ENCODE peak calls at places on chromosomes 7 and 10, in five cellular contexts. One of them, this sample, is unnamed.

GRCh38 chr10:28984431-28984830 is 304.4 kb upstream of the LYZL1 start:
- DNase-seq in stomach: peak
- DNase-seq in T1000: peak
- DNase-seq in GM23338: no peak
- DNase-seq in Caco-2: peak
- DNase-seq in this sample: no peak

GRCh38 chr10:13853854-13854253 is 267.1 kb downstream of the PRPF18 start:
- DNase-seq in stomach: no peak
- DNase-seq in T1000: no peak
- DNase-seq in GM23338: no peak
- DNase-seq in Caco-2: no peak
- DNase-seq in this sample: no peak

GRCh38 chr10:85609509-85609908 is 757.1 kb downstream of the GRID1 start:
- DNase-seq in stomach: no peak
- DNase-seq in T1000: no peak
- DNase-seq in GM23338: no peak
- DNase-seq in Caco-2: no peak
- DNase-seq in this sample: no peak

GRCh38 chr10:697097-697875 is 7.8 kb upstream of the DIP2C start:
- DNase-seq in stomach: no peak
- DNase-seq in T1000: no peak
- DNase-seq in GM23338: no peak
- DNase-seq in Caco-2: no peak
- DNase-seq in this sample: no peak

GRCh38 chr10:43707755-43708154 is 59.1 kb upstream of the ZNF32 start:
- DNase-seq in stomach: no peak
- DNase-seq in T1000: no peak
- DNase-seq in GM23338: no peak
- DNase-seq in Caco-2: no peak
- DNase-seq in this sample: peak

GRCh38 chr7:7536396-7537019 is 835 bp upstream of the COL28A1 start:
- DNase-seq in stomach: no peak
- DNase-seq in T1000: no peak
- DNase-seq in GM23338: no peak
- DNase-seq in Caco-2: no peak
- DNase-seq in this sample: no peak

GRCh38 chr7:112566392-112567324 is 85.9 kb downstream of the LSMEM1 start:
- DNase-seq in stomach: no peak
- DNase-seq in T1000: no peak
- DNase-seq in GM23338: no peak
- DNase-seq in Caco-2: no peak
- DNase-seq in this sample: no peak

GRCh38 chr7:111364413-111364812 is 197.9 kb downstream of the IMMP2L start:
- DNase-seq in stomach: no peak
- DNase-seq in T1000: peak
- DNase-seq in GM23338: no peak
- DNase-seq in Caco-2: no peak
- DNase-seq in this sample: peak

GRCh38 chr7:141563956-141564623 is 12.9 kb downstream of the AGK start:
- DNase-seq in stomach: no peak
- DNase-seq in T1000: no peak
- DNase-seq in GM23338: peak
- DNase-seq in Caco-2: no peak
- DNase-seq in this sample: no peak

GRCh38 chr7:122604251-122604650 is 94.7 kb downstream of the RNF133 start:
- DNase-seq in stomach: no peak
- DNase-seq in T1000: no peak
- DNase-seq in GM23338: no peak
- DNase-seq in Caco-2: no peak
- DNase-seq in this sample: no peak

GRCh38 chr10:32237644-32238345 is 109.2 kb downstream of the EPC1 start:
- DNase-seq in stomach: no peak
- DNase-seq in T1000: no peak
- DNase-seq in GM23338: no peak
- DNase-seq in Caco-2: no peak
- DNase-seq in this sample: no peak

GRCh38 chr7:132290021-132290420 is 286.2 kb downstream of the PLXNA4 start:
- DNase-seq in stomach: no peak
- DNase-seq in T1000: no peak
- DNase-seq in GM23338: no peak
- DNase-seq in Caco-2: no peak
- DNase-seq in this sample: no peak

GRCh38 chr7:23787272-23787671 is 77.3 kb downstream of the STK31 start:
- DNase-seq in stomach: no peak
- DNase-seq in T1000: no peak
- DNase-seq in GM23338: peak
- DNase-seq in Caco-2: no peak
- DNase-seq in this sample: no peak

GRCh38 chr7:134741901-134742635 is 37.4 kb upstream of the CALD1 start:
- DNase-seq in stomach: no peak
- DNase-seq in T1000: no peak
- DNase-seq in GM23338: peak
- DNase-seq in Caco-2: peak
- DNase-seq in this sample: peak

GRCh38 chr10:86644412-86645110 is 9.8 kb upstream of the OPN4 start:
- DNase-seq in stomach: no peak
- DNase-seq in T1000: no peak
- DNase-seq in GM23338: no peak
- DNase-seq in Caco-2: peak
- DNase-seq in this sample: no peak

GRCh38 chr10:78688945-78689935 is 379.5 kb upstream of the ZMIZ1 start:
- DNase-seq in stomach: no peak
- DNase-seq in T1000: no peak
- DNase-seq in GM23338: peak
- DNase-seq in Caco-2: no peak
- DNase-seq in this sample: no peak

GRCh38 chr10:7218974-7219373 is 191.9 kb downstream of the SFMBT2 start:
- DNase-seq in stomach: no peak
- DNase-seq in T1000: no peak
- DNase-seq in GM23338: no peak
- DNase-seq in Caco-2: no peak
- DNase-seq in this sample: no peak

GRCh38 chr10:7291487-7292113 is 119.2 kb downstream of the SFMBT2 start:
- DNase-seq in stomach: no peak
- DNase-seq in T1000: no peak
- DNase-seq in GM23338: no peak
- DNase-seq in Caco-2: no peak
- DNase-seq in this sample: no peak

GRCh38 chr10:14163374-14164125 is 167.2 kb downstream of the FRMD4A start:
- DNase-seq in stomach: no peak
- DNase-seq in T1000: no peak
- DNase-seq in GM23338: peak
- DNase-seq in Caco-2: no peak
- DNase-seq in this sample: no peak

GRCh38 chr10:86611386-86611785 is 43.0 kb upstream of the OPN4 start:
- DNase-seq in stomach: no peak
- DNase-seq in T1000: no peak
- DNase-seq in GM23338: no peak
- DNase-seq in Caco-2: no peak
- DNase-seq in this sample: no peak

This sample was measured in HAP-1.